ENCODE peak calls at places on chromosomes 3 and 15, in four cellular contexts. B, X, J and I are unnamed samples.

GRCh38 chr3:72303926-72304325 is 519.0 kb upstream of the PROK2 start:
- DNase-seq in B (no peak), X (no peak), J (peak; percentile 87), I (no peak)

GRCh38 chr3:184801241-184801640 is 10.7 kb upstream of the VPS8 start:
- DNase-seq in B (no peak), X (no peak), J (no peak), I (no peak)

GRCh38 chr3:197599089-197599765 is 43.5 kb upstream of the BDH1 start:
- DNase-seq in B (no peak), X (peak; percentile 80), J (peak; percentile 92), I (no peak)

GRCh38 chr3:184110316-184110725 is 13.5 kb downstream of the HTR3E start:
- DNase-seq in B (no peak), X (no peak), J (no peak), I (peak; percentile 23)

GRCh38 chr3:152961323-152961722 is 126.4 kb downstream of the P2RY1 start:
- DNase-seq in B (no peak), X (no peak), J (no peak), I (no peak)

GRCh38 chr3:27943106-27943505 is 221.0 kb upstream of the EOMES start:
- DNase-seq in B (no peak), X (no peak), J (peak; percentile 4), I (no peak)

GRCh38 chr3:24539699-24540098 is 45.0 kb upstream of the THRB start:
- DNase-seq in B (no peak), X (no peak), J (no peak), I (no peak)

GRCh38 chr3:172142074-172143059 is 103.0 kb downstream of the FNDC3B start:
- DNase-seq in B (no peak), X (no peak), J (no peak), I (no peak)

GRCh38 chr3:25747033-25747432 is 36.2 kb downstream of the NGLY1 start:
- DNase-seq in B (no peak), X (no peak), J (no peak), I (no peak)

GRCh38 chr3:40920041-40920440 is 279.3 kb upstream of the CTNNB1 start:
- DNase-seq in B (no peak), X (no peak), J (no peak), I (no peak)

GRCh38 chr3:52028572-52028971 is 27.8 kb downstream of the DUSP7 start:
- DNase-seq in B (no peak), X (no peak), J (peak; percentile 43), I (no peak)

GRCh38 chr3:98592345-98592935 is 971 bp downstream of the CPOX start:
- DNase-seq in B (no peak), X (no peak), J (no peak), I (no peak)

GRCh38 chr3:62835594-62836236 is 39.5 kb downstream of the CADPS start:
- DNase-seq in B (no peak), X (no peak), J (no peak), I (no peak)

GRCh38 chr3:129654126-129654525 is 47.6 kb upstream of the PLXND1 start:
- DNase-seq in B (no peak), X (no peak), J (no peak), I (no peak)

GRCh38 chr15:35019401-35020327 is 31.6 kb upstream of the ZNF770 start:
- DNase-seq in B (no peak), X (no peak), J (no peak), I (no peak)

GRCh38 chr3:14256561-14257342 is 78.1 kb downstream of the LSM3 start:
- DNase-seq in B (no peak), X (no peak), J (no peak), I (peak; percentile 83)

GRCh38 chr3:63413523-63413922 is 135.4 kb downstream of the SYNPR start:
- DNase-seq in B (no peak), X (no peak), J (no peak), I (no peak)

GRCh38 chr15:89333959-89334509 is 590 bp downstream of the POLG start:
- DNase-seq in B (no peak), X (no peak), J (peak; percentile 68), I (no peak)

GRCh38 chr3:10815487-10815886 is 541 bp upstream of the SLC6A11 start:
- DNase-seq in B (no peak), X (no peak), J (no peak), I (no peak)

GRCh38 chr15:41814534-41814933 is 13.4 kb upstream of the JMJD7 start:
- DNase-seq in B (no peak), X (no peak), J (no peak), I (no peak)

GRCh38 chr15:97009036-97009555 is 678.6 kb downstream of the NR2F2 start:
- DNase-seq in B (no peak), X (no peak), J (no peak), I (no peak)

GRCh38 chr3:46097691-46098241 is 70.5 kb upstream of the XCR1 start:
- DNase-seq in B (peak; percentile 57), X (no peak), J (no peak), I (no peak)

GRCh38 chr15:82699726-82700125 is 9.9 kb downstream of the AP3B2 start:
- DNase-seq in B (no peak), X (no peak), J (no peak), I (no peak)

GRCh38 chr3:110799236-110799635 is 272.4 kb upstream of the NECTIN3 start:
- DNase-seq in B (no peak), X (no peak), J (no peak), I (no peak)

GRCh38 chr15:40952301-40952900 is 870 bp upstream of the CHAC1 start:
- DNase-seq in B (no peak), X (no peak), J (no peak), I (no peak)

GRCh38 chr15:58247803-58248503 is 109.8 kb downstream of the AQP9 start:
- DNase-seq in B (peak; percentile 20), X (peak; percentile 91), J (no peak), I (peak; percentile 90)

GRCh38 chr3:194265996-194266657 is 85.0 kb downstream of the CPN2 start:
- DNase-seq in B (no peak), X (no peak), J (no peak), I (no peak)

GRCh38 chr15:68783226-68784054 is 37.3 kb downstream of the ANP32A start:
- DNase-seq in B (no peak), X (no peak), J (peak; percentile 55), I (peak; percentile 69)

GRCh38 chr3:71372911-71373637 is 210.5 kb downstream of the FOXP1 start:
- DNase-seq in B (no peak), X (no peak), J (no peak), I (no peak)

GRCh38 chr15:100224206-100225185 is 117.3 kb downstream of the ADAMTS17 start:
- DNase-seq in B (no peak), X (no peak), J (no peak), I (no peak)

GRCh38 chr3:175105066-175105465 is 245.9 kb downstream of the NAALADL2 start:
- DNase-seq in B (no peak), X (no peak), J (no peak), I (no peak)